ENCODE peak calls at places on chromosomes 11 and 22, in four cellular contexts. Y, Q, N and E are unnamed samples. For H3K4me1, the result is how much of the 10 kb centered on the place peaks cover.

GRCh38 chr11:45754746-45755145 is 50.2 kb upstream of the SLC35C1 start:
- DNase-seq in Q (no peak), N (no peak), Y (no peak), E (no peak)

GRCh38 chr22:24455039-24455438 is 27.6 kb downstream of the ADORA2A start:
- DNase-seq in N (no peak), Q (no peak), Y (no peak), E (no peak)

GRCh38 chr22:47139790-47140119 is 377.3 kb downstream of the TBC1D22A start:
- DNase-seq in N (no peak), Y (no peak), Q (no peak), E (no peak)

GRCh38 chr11:35812850-35813249 is 131.0 kb upstream of the LDLRAD3 start:
- DNase-seq in N (no peak), Y (no peak), Q (no peak), E (no peak)

GRCh38 chr22:49284931-49285330 is 542.7 kb downstream of the BRD1 start:
- DNase-seq in N (no peak), Y (no peak), Q (no peak), E (no peak)

GRCh38 chr11:6824461-6824860 is 21.0 kb upstream of the OR10A5 start:
- DNase-seq in N (no peak), Q (no peak), Y (no peak), E (no peak)

GRCh38 chr11:7514099-7514725 is 413 bp downstream of the PPFIBP2 start:
- DNase-seq in Y (no peak), Q (no peak), N (peak), E (no peak)

GRCh38 chr11:128522943-128523518 is 64.3 kb downstream of the ETS1 start:
- DNase-seq in N (no peak), Q (peak), Y (no peak), E (no peak)

GRCh38 chr11:109853156-109853776 is 239.9 kb upstream of the ZC3H12C start:
- DNase-seq in Y (no peak), Q (no peak), N (no peak), E (no peak)

GRCh38 chr11:69297926-69298777 is 4.2 kb downstream of the MYEOV start:
- DNase-seq in N (peak), Q (peak), Y (peak), E (no peak)

GRCh38 chr11:116540645-116541044 is 232.1 kb downstream of the BUD13 start:
- DNase-seq in Q (no peak), Y (no peak), N (no peak), E (peak)

GRCh38 chr11:86176165-86176884 is 68.2 kb upstream of the EED start:
- DNase-seq in N (no peak), Y (no peak), Q (no peak), E (no peak)

GRCh38 chr11:47215366-47215925 is 672 bp downstream of the DDB2 start:
- DNase-seq in Y (no peak), N (no peak), Q (no peak), E (no peak)

GRCh38 chr11:125514336-125515101 is 18.5 kb upstream of the FEZ1 start:
- DNase-seq in Q (no peak), N (peak), Y (peak), E (no peak)

GRCh38 chr11:108609681-108610080 is 16.1 kb upstream of the EXPH5 start:
- DNase-seq in N (no peak), Q (peak), Y (no peak), E (no peak)

GRCh38 chr22:20548806-20549205 is 41.4 kb downstream of the MED15 start:
- DNase-seq in Q (no peak), N (no peak), Y (no peak), E (no peak)

GRCh38 chr11:95739108-95739507 is 50.5 kb downstream of the FAM76B start:
- DNase-seq in Y (no peak), Q (no peak), N (no peak), E (no peak)

GRCh38 chr11:112302226-112302868 is 41.7 kb upstream of the PLET1 start:
- DNase-seq in Q (peak), N (no peak), Y (no peak), E (no peak)

GRCh38 chr11:64754124-64754918 is 5.5 kb downstream of the PYGM start:
- DNase-seq in Q (no peak), Y (no peak), N (peak), E (no peak)

GRCh38 chr11:129785383-129786111 is 30.1 kb upstream of the TMEM45B start:
- DNase-seq in Q (no peak), N (no peak), Y (no peak), E (no peak)

GRCh38 chr11:79201637-79202347 is 239.0 kb downstream of the TENM4 start:
- DNase-seq in N (no peak), Q (no peak), Y (no peak), E (no peak)

GRCh38 chr11:132972565-132972964 is 559.7 kb downstream of the OPCML start:
- DNase-seq in N (no peak), Y (no peak), Q (no peak), E (no peak)

GRCh38 chr22:38786631-38787030 is 7.3 kb downstream of the DNAL4 start:
- DNase-seq in Q (no peak), N (no peak), Y (no peak), E (no peak)

GRCh38 chr11:27470166-27470565 is 2.4 kb downstream of the LGR4 start:
- DNase-seq in N (no peak), Q (no peak), Y (no peak), E (no peak)

GRCh38 chr11:94120946-94121345 is 7.7 kb upstream of the PANX1 start:
- DNase-seq in Q (no peak), Y (no peak), N (no peak), E (no peak)

GRCh38 chr11:29826878-29827277 is 190.0 kb downstream of the KCNA4 start:
- DNase-seq in Y (no peak), Q (no peak), N (no peak), E (no peak)

GRCh38 chr11:44823920-44824704 is 97.3 kb downstream of the TSPAN18 start:
- DNase-seq in Q (no peak), N (no peak), Y (no peak), E (no peak)

GRCh38 chr11:116136987-116137674 is 632.9 kb upstream of the CADM1 start:
- DNase-seq in Y (no peak), N (no peak), Q (no peak), E (peak)

GRCh38 chr11:133078591-133079179 is 453.6 kb downstream of the OPCML start:
- DNase-seq in Q (peak), N (no peak), Y (peak), E (no peak)

GRCh38 chr11:2779981-2780849 is 80.4 kb upstream of the KCNQ1OT1 start:
- DNase-seq in Q (no peak), N (peak), Y (no peak), E (peak)

GRCh38 chr11:45809456-45810395 is 4.8 kb downstream of the SLC35C1 start:
- DNase-seq in Y (no peak), Q (no peak), N (no peak), E (no peak)

GRCh38 chr22:48517039-48518030 is 1310.3 kb downstream of the BRD1 start:
- DNase-seq in N (no peak), Q (no peak), Y (peak), E (no peak)

GRCh38 chr11:6530848-6531247 is 33.8 kb downstream of the DNHD1 start:
- DNase-seq in Q (no peak), N (no peak), Y (no peak), E (no peak)

GRCh38 chr22:30227438-30228228 is 18.9 kb downstream of the LIF start:
- DNase-seq in Q (no peak), N (no peak), Y (no peak), E (no peak)

GRCh38 chr11:120752668-120753067 is 241.1 kb downstream of the GRIK4 start:
- DNase-seq in Q (no peak), N (no peak), Y (no peak), E (peak)

GRCh38 chr11:130904380-130904779 is 11.9 kb downstream of the SNX19 start:
- DNase-seq in Q (no peak), N (no peak), Y (no peak), E (no peak)

GRCh38 chr11:68683952-68684384 is 376 bp upstream of the GAL start:
- DNase-seq in Q (no peak), N (no peak), Y (no peak), E (no peak)

GRCh38 chr11:122214080-122214479 is 98.1 kb upstream of the BLID start:
- DNase-seq in N (no peak), Y (no peak), Q (no peak), E (no peak)

DNA sequence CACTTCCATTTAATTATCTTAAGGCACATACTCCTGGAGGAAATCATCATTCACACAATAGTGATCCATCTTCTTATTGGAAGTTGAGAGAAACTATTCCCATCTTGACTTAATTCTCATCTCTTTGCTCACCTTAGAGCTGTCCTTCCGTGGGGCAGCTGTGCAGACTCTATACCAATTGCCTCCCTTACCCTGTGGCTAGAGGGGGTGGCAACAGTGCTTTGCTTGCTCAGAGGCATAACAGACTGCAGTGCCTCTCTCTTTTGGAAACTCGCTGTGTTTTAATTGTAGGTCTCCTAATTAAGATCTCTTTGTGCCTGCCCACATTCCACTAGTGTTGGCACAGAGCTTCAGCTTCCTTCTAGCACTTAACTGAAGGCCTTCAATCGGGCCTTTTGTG is 5.5 kb downstream of the KMT2A start:
- DNase-seq in Q (no peak), Y (no peak), N (no peak), E (no peak)
- H3K4me1 ChIP-seq in Q (under half), Y (under half), N (half or more), E (half or more)

DNA sequence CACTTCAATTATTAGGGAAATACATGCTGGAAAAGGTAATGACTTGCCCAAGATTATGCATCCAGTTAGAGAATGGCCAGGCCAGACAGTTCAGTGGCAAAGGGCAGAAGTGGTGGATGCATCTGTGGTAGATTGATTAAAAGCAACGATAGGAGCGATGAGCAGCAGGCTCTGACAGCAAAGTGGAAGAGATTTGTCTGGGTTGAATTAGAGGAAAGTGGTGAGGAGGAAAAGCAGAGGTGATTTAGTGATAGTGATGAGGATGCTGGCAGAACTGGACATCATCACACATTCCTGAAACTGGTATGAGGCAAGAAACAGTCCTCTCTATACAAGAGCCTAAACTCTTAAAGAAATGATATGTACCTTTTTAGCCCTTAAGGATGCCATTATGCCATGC is 12.5 kb downstream of the HSD17B12 start:
- DNase-seq in Y (no peak), Q (no peak), N (no peak), E (no peak)
- H3K27ac ChIP-seq in Y (no peak), Q (no peak), N (no peak), E (no peak)

GRCh38 chr22:33472462-33473344 is 414.5 kb upstream of the SYN3 start:
- DNase-seq in N (no peak), Q (no peak), Y (no peak), E (no peak)
- H3K4me1 ChIP-seq in N (under half), Q (under half), Y (under half), E (under half)

GRCh38 chr11:61891331-61892084 is at the start of gene FADS3:
- DNase-seq in Q (peak), Y (peak), N (peak), E (no peak)
- H3K27ac ChIP-seq in Q (peak), Y (peak), N (peak), E (peak)

DNA sequence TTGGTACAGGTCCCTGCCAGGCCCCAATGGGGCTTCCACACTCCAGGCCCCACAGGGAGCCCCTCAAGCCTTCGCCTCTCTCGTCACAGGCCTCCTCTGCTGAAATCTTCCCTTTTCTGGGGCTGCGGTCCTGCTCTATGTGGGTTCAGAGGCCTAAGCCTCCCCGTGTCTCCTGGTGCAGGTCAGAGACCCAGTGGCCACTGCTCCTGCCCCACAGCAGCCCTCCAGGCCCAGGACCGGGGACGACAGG is 5.9 kb upstream of the IFITM3 start:
- DNase-seq in Y (no peak), N (no peak), Q (no peak), E (no peak)
- H3K4me1 ChIP-seq in Y (under half), N (under half), Q (under half), E (under half)

GRCh38 chr22:19460036-19460435 is 12.5 kb upstream of the C22orf39 start:
- DNase-seq in Y (no peak), N (no peak), Q (no peak), E (no peak)
- H3K27ac ChIP-seq in Y (no peak), N (no peak), Q (no peak), E (no peak)

DNA sequence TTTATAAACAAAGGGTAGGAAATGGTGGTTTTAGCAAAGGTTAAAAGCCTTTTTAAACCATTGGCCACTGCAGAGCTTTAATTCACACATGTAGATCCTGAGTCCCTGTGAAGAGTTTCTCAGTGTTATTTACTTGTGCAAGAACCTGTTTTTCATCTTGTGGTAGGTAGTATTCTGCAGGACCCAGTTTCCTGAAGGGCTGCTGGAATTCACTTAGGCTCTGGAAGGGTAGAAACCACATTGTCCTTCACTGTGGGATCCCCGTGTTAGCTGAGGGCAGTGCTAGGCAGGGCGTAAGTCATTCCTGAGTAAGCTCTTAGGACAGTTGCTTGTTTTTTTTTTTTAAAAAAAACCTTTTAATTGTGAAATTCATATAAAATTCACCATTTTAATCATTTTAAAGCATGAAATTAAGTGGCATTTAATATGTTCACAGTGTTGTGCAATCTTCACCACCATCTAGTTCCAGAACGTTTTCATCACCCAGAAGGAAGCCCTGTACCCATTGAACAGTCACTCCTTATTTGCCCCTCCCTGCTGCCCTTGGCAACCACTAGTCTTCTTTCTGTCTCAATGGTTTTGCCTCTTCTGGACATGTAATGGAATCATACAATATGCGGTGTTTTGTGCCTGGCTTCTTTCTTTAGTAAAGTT is 77.7 kb downstream of the C22orf31 start:
- DNase-seq in Y (no peak), Q (no peak), N (no peak), E (no peak)
- H3K4me1 ChIP-seq in Y (under half), Q (under half), N (under half), E (under half)

GRCh38 chr11:1707751-1708150 is 10.8 kb downstream of the KRTAP5-6 start:
- DNase-seq in N (no peak), Q (no peak), Y (no peak), E (no peak)

GRCh38 chr11:1706634-1707400 is 9.8 kb downstream of the KRTAP5-6 start:
- DNase-seq in Y (no peak), Q (no peak), N (no peak), E (no peak)

GRCh38 chr11:1703146-1703545 is 6.2 kb downstream of the KRTAP5-6 start:
- DNase-seq in Q (no peak), Y (no peak), N (no peak), E (no peak)

GRCh38 chr11:1702506-1702905 is 5.5 kb downstream of the KRTAP5-6 start:
- DNase-seq in Q (no peak), N (no peak), Y (no peak), E (no peak)

DNA sequence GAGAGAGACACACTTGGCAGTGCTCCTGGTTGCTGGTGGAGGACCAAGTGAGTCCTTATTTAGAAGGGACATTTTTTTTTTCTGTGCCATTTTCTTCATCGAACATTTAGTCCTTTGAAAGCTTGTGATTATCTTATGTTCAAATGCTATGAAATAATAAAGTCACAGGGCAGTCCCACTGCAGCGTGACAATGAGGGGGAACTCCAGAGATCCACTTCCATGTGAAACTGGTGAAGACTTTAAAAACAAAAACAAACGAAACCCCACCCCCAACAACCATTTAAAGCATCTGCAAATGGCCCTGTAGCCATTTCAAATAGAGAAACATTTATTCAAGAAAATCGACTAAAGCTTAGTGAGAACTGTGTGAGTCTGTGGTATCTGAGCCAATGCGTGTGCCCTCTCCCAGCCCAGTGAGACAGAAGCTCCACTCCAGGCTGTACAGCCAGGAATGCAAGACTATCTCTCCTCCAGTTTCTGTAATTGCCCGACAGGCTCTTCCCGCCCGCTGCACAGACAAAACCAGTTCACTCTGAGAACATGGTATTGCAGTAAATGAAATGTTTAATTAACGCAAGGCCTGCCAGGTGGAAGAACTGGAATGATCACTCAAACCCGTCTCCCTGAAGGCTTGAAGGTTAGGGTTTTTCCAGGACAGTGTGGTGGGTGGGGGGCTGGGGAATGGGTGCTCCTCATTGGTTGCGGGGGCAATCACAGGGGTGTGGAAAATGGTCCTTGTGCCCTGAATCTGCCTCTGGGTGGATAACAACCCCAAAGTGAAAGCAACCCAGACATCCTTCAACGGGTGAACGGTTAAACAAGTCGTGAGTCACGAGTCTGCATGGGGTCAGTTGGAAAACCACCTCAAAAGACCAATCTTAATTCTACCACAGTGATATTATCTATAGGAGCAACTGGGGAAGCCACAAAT is 8.4 kb downstream of the KRTAP5-6 start:
- DNase-seq in Y (no peak), Q (peak), N (no peak), E (no peak)
- H3K27ac ChIP-seq in Y (no peak), Q (no peak), N (no peak), E (no peak)

GRCh38 chr22:23138584-23139469 is 3.0 kb downstream of the RSPH14 start:
- DNase-seq in N (no peak), Q (no peak), Y (no peak), E (no peak)
- H3K4me1 ChIP-seq in N (under half), Q (under half), Y (under half), E (under half)

DNA sequence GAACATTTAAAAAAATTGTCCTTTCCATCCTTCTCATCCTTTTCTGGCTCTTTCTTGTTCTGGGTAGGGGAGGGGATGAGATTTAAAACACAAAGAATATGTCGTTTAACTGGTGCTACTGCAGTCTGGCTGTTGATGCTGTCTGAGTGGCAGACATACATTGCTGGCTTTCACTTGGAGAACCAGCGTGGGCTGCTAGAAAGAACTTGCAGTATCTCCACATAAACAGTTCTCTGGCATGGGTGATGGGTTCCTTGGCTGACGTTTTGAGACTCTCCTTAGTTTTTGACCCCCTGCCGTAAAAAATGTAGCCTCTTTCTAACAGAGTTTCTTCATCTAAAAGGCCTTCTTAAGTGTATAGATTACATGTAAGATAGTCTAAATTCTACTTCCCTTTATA is 514.0 kb downstream of the RAB38 start:
- DNase-seq in N (no peak), Q (no peak), Y (no peak), E (no peak)
- H3K27ac ChIP-seq in N (no peak), Q (no peak), Y (no peak), E (no peak)